ENCODE peak calls at places on chromosome 1, in seven cellular contexts. One of them, this sample, is unnamed.
A peak's percentile ranks its signal among the peaks of the same experiment; 100 is the strongest.

GRCh38 chr1:54064244-54064643 is 10.8 kb downstream of the TCEANC2 start:
- DNase-seq in H1: no peak
- DNase-seq in tibial artery: no peak
- DNase-seq in fibroblast of lung: peak; percentile 5
- DNase-seq in breast epithelium: no peak
- DNase-seq in adrenal gland: no peak
- DNase-seq in heart right ventricle: no peak
- DNase-seq in this sample: no peak

GRCh38 chr1:203771901-203772301 is 6.9 kb downstream of the LAX1 start:
- DNase-seq in adrenal gland: peak; percentile 30
- DNase-seq in tibial artery: no peak
- DNase-seq in fibroblast of lung: peak; percentile 63
- DNase-seq in heart right ventricle: no peak
- DNase-seq in H1: no peak
- DNase-seq in breast epithelium: no peak
- DNase-seq in this sample: no peak

GRCh38 chr1:236774926-236775325 is 20.2 kb upstream of the MTR start:
- DNase-seq in tibial artery: no peak
- DNase-seq in breast epithelium: no peak
- DNase-seq in heart right ventricle: no peak
- DNase-seq in fibroblast of lung: peak; percentile 39
- DNase-seq in adrenal gland: no peak
- DNase-seq in H1: no peak
- DNase-seq in this sample: no peak

GRCh38 chr1:225580180-225581099 is 72.5 kb downstream of the ENAH start:
- DNase-seq in breast epithelium: no peak
- DNase-seq in fibroblast of lung: no peak
- DNase-seq in adrenal gland: no peak
- DNase-seq in heart right ventricle: no peak
- DNase-seq in tibial artery: no peak
- DNase-seq in H1: no peak
- DNase-seq in this sample: no peak

GRCh38 chr1:154848983-154849382 is 21.1 kb downstream of the KCNN3 start:
- DNase-seq in tibial artery: no peak
- DNase-seq in heart right ventricle: no peak
- DNase-seq in adrenal gland: no peak
- DNase-seq in fibroblast of lung: no peak
- DNase-seq in H1: no peak
- DNase-seq in breast epithelium: no peak
- DNase-seq in this sample: no peak

GRCh38 chr1:69070660-69071373 is 496.9 kb upstream of the LRRC7 start:
- DNase-seq in adrenal gland: no peak
- DNase-seq in fibroblast of lung: no peak
- DNase-seq in heart right ventricle: no peak
- DNase-seq in breast epithelium: no peak
- DNase-seq in tibial artery: no peak
- DNase-seq in H1: no peak
- DNase-seq in this sample: no peak

GRCh38 chr1:59569198-59569597 is 245.6 kb upstream of the HOOK1 start:
- DNase-seq in fibroblast of lung: no peak
- DNase-seq in tibial artery: no peak
- DNase-seq in H1: no peak
- DNase-seq in heart right ventricle: no peak
- DNase-seq in adrenal gland: no peak
- DNase-seq in breast epithelium: no peak
- DNase-seq in this sample: no peak

GRCh38 chr1:162019006-162019405 is 4.7 kb downstream of the OLFML2B start:
- DNase-seq in H1: no peak
- DNase-seq in breast epithelium: no peak
- DNase-seq in adrenal gland: no peak
- DNase-seq in fibroblast of lung: peak; percentile 64
- DNase-seq in heart right ventricle: no peak
- DNase-seq in tibial artery: no peak
- DNase-seq in this sample: no peak

GRCh38 chr1:184118051-184118450 is 66.5 kb downstream of the TSEN15 start:
- DNase-seq in tibial artery: no peak
- DNase-seq in breast epithelium: no peak
- DNase-seq in H1: no peak
- DNase-seq in heart right ventricle: no peak
- DNase-seq in fibroblast of lung: peak; percentile 98
- DNase-seq in adrenal gland: no peak
- DNase-seq in this sample: no peak

GRCh38 chr1:164466429-164466828 is 92.6 kb upstream of the PBX1 start:
- DNase-seq in tibial artery: no peak
- DNase-seq in H1: no peak
- DNase-seq in breast epithelium: no peak
- DNase-seq in fibroblast of lung: peak; percentile 1
- DNase-seq in heart right ventricle: no peak
- DNase-seq in adrenal gland: no peak
- DNase-seq in this sample: no peak

GRCh38 chr1:160618763-160619274 is 28.0 kb downstream of the SLAMF1 start:
- DNase-seq in fibroblast of lung: no peak
- DNase-seq in H1: no peak
- DNase-seq in tibial artery: no peak
- DNase-seq in adrenal gland: no peak
- DNase-seq in breast epithelium: no peak
- DNase-seq in heart right ventricle: no peak
- DNase-seq in this sample: no peak

GRCh38 chr1:33056426-33056825 is 19.7 kb upstream of the AK2 start:
- DNase-seq in H1: no peak
- DNase-seq in fibroblast of lung: no peak
- DNase-seq in adrenal gland: no peak
- DNase-seq in breast epithelium: no peak
- DNase-seq in heart right ventricle: no peak
- DNase-seq in tibial artery: no peak
- DNase-seq in this sample: no peak

GRCh38 chr1:221925947-221926346 is 184.1 kb upstream of the DUSP10 start:
- DNase-seq in heart right ventricle: no peak
- DNase-seq in breast epithelium: no peak
- DNase-seq in tibial artery: no peak
- DNase-seq in adrenal gland: no peak
- DNase-seq in fibroblast of lung: no peak
- DNase-seq in H1: no peak
- DNase-seq in this sample: no peak

GRCh38 chr1:14623090-14623489 is 24.6 kb downstream of the KAZN start:
- DNase-seq in heart right ventricle: no peak
- DNase-seq in fibroblast of lung: no peak
- DNase-seq in breast epithelium: no peak
- DNase-seq in tibial artery: no peak
- DNase-seq in adrenal gland: no peak
- DNase-seq in H1: no peak
- DNase-seq in this sample: no peak

GRCh38 chr1:203311368-203312301 is 6.3 kb downstream of the BTG2 start:
- DNase-seq in heart right ventricle: no peak
- DNase-seq in H1: no peak
- DNase-seq in breast epithelium: no peak
- DNase-seq in adrenal gland: no peak
- DNase-seq in fibroblast of lung: no peak
- DNase-seq in tibial artery: peak; percentile 17
- DNase-seq in this sample: no peak

GRCh38 chr1:156845055-156845952 is 13.6 kb downstream of the INSRR start:
- DNase-seq in heart right ventricle: no peak
- DNase-seq in fibroblast of lung: no peak
- DNase-seq in breast epithelium: no peak
- DNase-seq in tibial artery: no peak
- DNase-seq in H1: peak; percentile 76
- DNase-seq in adrenal gland: no peak
- DNase-seq in this sample: no peak

GRCh38 chr1:223639333-223639749 is 26.2 kb downstream of the CAPN8 start:
- DNase-seq in tibial artery: no peak
- DNase-seq in adrenal gland: no peak
- DNase-seq in heart right ventricle: no peak
- DNase-seq in H1: no peak
- DNase-seq in fibroblast of lung: peak; percentile 8
- DNase-seq in breast epithelium: no peak
- DNase-seq in this sample: no peak

GRCh38 chr1:202215472-202216130 is 22.0 kb downstream of the LGR6 start:
- DNase-seq in fibroblast of lung: no peak
- DNase-seq in adrenal gland: no peak
- DNase-seq in tibial artery: no peak
- DNase-seq in breast epithelium: no peak
- DNase-seq in heart right ventricle: no peak
- DNase-seq in H1: no peak
- DNase-seq in this sample: no peak

GRCh38 chr1:202220733-202221132 is 27.1 kb downstream of the LGR6 start:
- DNase-seq in H1: no peak
- DNase-seq in fibroblast of lung: no peak
- DNase-seq in tibial artery: no peak
- DNase-seq in heart right ventricle: no peak
- DNase-seq in breast epithelium: no peak
- DNase-seq in adrenal gland: no peak
- DNase-seq in this sample: no peak

GRCh38 chr1:202217516-202217915 is 23.9 kb downstream of the LGR6 start:
- DNase-seq in fibroblast of lung: no peak
- DNase-seq in adrenal gland: no peak
- DNase-seq in heart right ventricle: no peak
- DNase-seq in breast epithelium: no peak
- DNase-seq in tibial artery: no peak
- DNase-seq in H1: no peak
- DNase-seq in this sample: no peak

GRCh38 chr1:202216691-202217090 is 23.1 kb downstream of the LGR6 start:
- DNase-seq in tibial artery: peak; percentile 89
- DNase-seq in breast epithelium: no peak
- DNase-seq in heart right ventricle: no peak
- DNase-seq in H1: no peak
- DNase-seq in adrenal gland: no peak
- DNase-seq in fibroblast of lung: no peak
- DNase-seq in this sample: no peak

DNA sequence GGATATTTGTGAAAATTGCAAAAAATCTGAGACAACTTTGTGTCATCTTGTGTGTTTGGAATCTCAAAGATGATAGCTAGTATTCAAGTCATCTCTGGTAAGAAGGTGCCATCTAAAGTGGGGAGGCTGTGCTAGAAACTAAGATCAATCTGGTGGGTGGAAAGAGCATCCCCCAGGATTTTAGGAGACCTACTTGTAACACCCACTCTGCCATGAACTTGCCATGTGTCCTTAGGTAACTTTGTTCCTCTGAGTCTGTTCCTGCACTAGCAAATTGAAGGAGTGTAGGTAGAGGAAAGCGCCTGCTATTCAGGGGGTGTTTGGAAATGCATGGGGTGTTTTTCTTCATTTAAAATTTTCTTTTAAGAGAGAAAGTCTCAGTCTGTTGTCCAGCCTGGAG is 24.4 kb downstream of the LGR6 start:
- DNase-seq in adrenal gland: no peak
- DNase-seq in heart right ventricle: no peak
- DNase-seq in H1: no peak
- DNase-seq in tibial artery: no peak
- DNase-seq in fibroblast of lung: no peak
- DNase-seq in breast epithelium: no peak
- DNase-seq in this sample: no peak
- TF ChIP-seq CTCF in adrenal gland: no peak
- TF ChIP-seq CTCF in heart right ventricle: no peak
- TF ChIP-seq CTCF in H1: no peak
- TF ChIP-seq CTCF in tibial artery: no peak
- TF ChIP-seq CTCF in fibroblast of lung: no peak
- TF ChIP-seq CTCF in breast epithelium: no peak
- TF ChIP-seq CTCF in this sample: no peak

DNA sequence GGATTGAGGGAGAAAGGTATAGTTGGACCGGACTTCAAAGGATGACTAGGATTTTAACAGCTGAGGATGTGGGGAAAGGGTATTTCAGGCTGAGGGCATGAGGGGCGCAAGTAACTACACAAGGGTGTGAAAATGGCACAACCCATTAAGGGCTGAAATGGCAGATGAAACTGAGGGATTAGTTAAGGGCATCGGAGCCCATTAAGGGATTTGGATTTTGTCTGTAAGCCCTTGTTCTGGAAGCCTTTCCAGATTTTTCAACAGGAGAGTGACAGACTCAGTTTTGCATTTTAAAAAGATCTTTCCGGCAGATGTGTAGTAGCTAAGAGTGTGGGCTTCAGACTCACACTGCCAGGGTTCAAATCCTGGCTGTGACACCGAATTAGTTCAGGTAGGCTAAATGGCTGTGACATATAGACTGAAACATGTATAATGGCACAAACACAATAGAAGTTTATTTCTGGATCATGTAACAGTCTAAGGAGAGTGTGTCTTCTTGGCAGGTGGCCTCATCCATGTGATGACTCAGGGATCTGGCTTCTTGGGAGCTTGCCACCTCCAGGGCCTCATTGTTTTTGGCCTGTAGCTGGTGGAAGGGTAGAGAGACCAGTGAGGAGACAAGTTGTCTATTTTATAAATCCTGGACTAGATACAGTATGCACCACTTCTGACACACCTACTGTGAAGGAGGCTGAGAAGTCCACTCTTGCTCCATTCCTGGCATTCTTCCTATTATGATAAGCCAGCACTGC is 49.6 kb downstream of the UBE2T start:
- DNase-seq in tibial artery: no peak
- DNase-seq in H1: no peak
- DNase-seq in adrenal gland: peak; percentile 82
- DNase-seq in breast epithelium: no peak
- DNase-seq in heart right ventricle: peak; percentile 33
- DNase-seq in fibroblast of lung: peak; percentile 67
- DNase-seq in this sample: no peak
- H3K27ac ChIP-seq in tibial artery: no peak overlapping the region
- H3K27ac ChIP-seq in H1: no peak overlapping the region
- H3K27ac ChIP-seq in adrenal gland: no peak overlapping the region
- H3K27ac ChIP-seq in breast epithelium: no peak overlapping the region
- H3K27ac ChIP-seq in heart right ventricle: no peak overlapping the region
- H3K27ac ChIP-seq in fibroblast of lung: no peak overlapping the region
- H3K27ac ChIP-seq in this sample: peak overlapping the region; percentile 7

GRCh38 chr1:21268281-21269239 is 21.7 kb downstream of the ECE1 start:
- DNase-seq in H1: no peak
- DNase-seq in adrenal gland: peak; percentile 78
- DNase-seq in fibroblast of lung: no peak
- DNase-seq in breast epithelium: peak; percentile 81
- DNase-seq in tibial artery: no peak
- DNase-seq in heart right ventricle: peak; percentile 46
- DNase-seq in this sample: no peak

GRCh38 chr1:21272540-21272939 is 17.7 kb downstream of the ECE1 start:
- DNase-seq in tibial artery: no peak
- DNase-seq in H1: no peak
- DNase-seq in fibroblast of lung: no peak
- DNase-seq in adrenal gland: peak; percentile 29
- DNase-seq in heart right ventricle: no peak
- DNase-seq in breast epithelium: no peak
- DNase-seq in this sample: no peak

GRCh38 chr1:21269461-21270085 is 20.7 kb downstream of the ECE1 start:
- DNase-seq in heart right ventricle: no peak
- DNase-seq in H1: no peak
- DNase-seq in adrenal gland: peak; percentile 83
- DNase-seq in tibial artery: no peak
- DNase-seq in fibroblast of lung: no peak
- DNase-seq in breast epithelium: no peak
- DNase-seq in this sample: no peak

GRCh38 chr1:21271550-21271949 is 18.7 kb downstream of the ECE1 start:
- DNase-seq in heart right ventricle: no peak
- DNase-seq in tibial artery: no peak
- DNase-seq in breast epithelium: no peak
- DNase-seq in fibroblast of lung: no peak
- DNase-seq in adrenal gland: no peak
- DNase-seq in H1: no peak
- DNase-seq in this sample: no peak

GRCh38 chr1:21270086-21270689 is 20.1 kb downstream of the ECE1 start:
- DNase-seq in heart right ventricle: peak; percentile 82
- DNase-seq in adrenal gland: peak; percentile 91
- DNase-seq in tibial artery: peak; percentile 86
- DNase-seq in H1: peak; percentile 99
- DNase-seq in breast epithelium: no peak
- DNase-seq in fibroblast of lung: peak; percentile 61
- DNase-seq in this sample: peak; percentile 88
- H3K4me1 ChIP-seq in heart right ventricle: peaks cover 66% of the 10 kb centered on the region
- H3K4me1 ChIP-seq in adrenal gland: peaks cover 24% of the 10 kb centered on the region
- H3K4me1 ChIP-seq in tibial artery: peaks cover 30% of the 10 kb centered on the region
- H3K4me1 ChIP-seq in H1: no peaks in the 10 kb centered on the region
- H3K4me1 ChIP-seq in breast epithelium: peaks cover 35% of the 10 kb centered on the region
- H3K4me1 ChIP-seq in fibroblast of lung: peaks cover 14% of the 10 kb centered on the region
- H3K4me1 ChIP-seq in this sample: peaks cover 63% of the 10 kb centered on the region

GRCh38 chr1:151130837-151131586 is 15.4 kb downstream of the SEMA6C start:
- DNase-seq in fibroblast of lung: peak; percentile 88
- DNase-seq in adrenal gland: peak; percentile 70
- DNase-seq in breast epithelium: peak; percentile 85
- DNase-seq in H1: peak; percentile 91
- DNase-seq in tibial artery: peak; percentile 92
- DNase-seq in heart right ventricle: peak; percentile 76
- DNase-seq in this sample: peak; percentile 88
- TF ChIP-seq CTCF in fibroblast of lung: peak; percentile 2
- TF ChIP-seq CTCF in adrenal gland: no peak
- TF ChIP-seq CTCF in breast epithelium: no peak
- TF ChIP-seq CTCF in H1: no peak
- TF ChIP-seq CTCF in tibial artery: no peak
- TF ChIP-seq CTCF in heart right ventricle: peak; percentile 30
- TF ChIP-seq CTCF in this sample: no peak

This sample was measured in right atrium auricular region.